ENCODE peak calls at places on chromosomes 5 and 9, in ten cellular contexts. One of them, this sample, is unnamed.

GRCh38 chr5:133041910-133042309 is 9.9 kb upstream of the HSPA4 start:
- DNase-seq in osteoblast: no peak
- DNase-seq in kidney epithelial cell: no peak
- DNase-seq in BE2C: no peak
- DNase-seq in tibial artery: no peak
- DNase-seq in gastrocnemius medialis: no peak
- DNase-seq in endothelial cell of umbilical vein: no peak
- DNase-seq in transverse colon: no peak
- DNase-seq in esophagus squamous epithelium: no peak
- DNase-seq in kidney: no peak
- DNase-seq in this sample: no peak

GRCh38 chr5:37836173-37837100 is 3.4 kb downstream of the GDNF start:
- DNase-seq in endothelial cell of umbilical vein: peak; percentile 16
- DNase-seq in gastrocnemius medialis: no peak
- DNase-seq in osteoblast: peak; percentile 97
- DNase-seq in BE2C: no peak
- DNase-seq in esophagus squamous epithelium: no peak
- DNase-seq in tibial artery: no peak
- DNase-seq in kidney epithelial cell: no peak
- DNase-seq in kidney: peak; percentile 82
- DNase-seq in transverse colon: no peak
- DNase-seq in this sample: no peak

GRCh38 chr5:146369691-146370090 is 31.1 kb downstream of the POU4F3 start:
- DNase-seq in osteoblast: no peak
- DNase-seq in tibial artery: no peak
- DNase-seq in transverse colon: no peak
- DNase-seq in BE2C: no peak
- DNase-seq in kidney: no peak
- DNase-seq in gastrocnemius medialis: no peak
- DNase-seq in esophagus squamous epithelium: no peak
- DNase-seq in endothelial cell of umbilical vein: no peak
- DNase-seq in kidney epithelial cell: peak; percentile 5
- DNase-seq in this sample: peak; percentile 38

GRCh38 chr5:72101828-72102227 is 5.4 kb upstream of the MAP1B start:
- DNase-seq in esophagus squamous epithelium: no peak
- DNase-seq in tibial artery: no peak
- DNase-seq in kidney: no peak
- DNase-seq in osteoblast: no peak
- DNase-seq in transverse colon: no peak
- DNase-seq in kidney epithelial cell: no peak
- DNase-seq in endothelial cell of umbilical vein: no peak
- DNase-seq in BE2C: no peak
- DNase-seq in gastrocnemius medialis: no peak
- DNase-seq in this sample: no peak

GRCh38 chr5:172007795-172008465 is 1.5 kb upstream of the FBXW11 start:
- DNase-seq in BE2C: no peak
- DNase-seq in esophagus squamous epithelium: no peak
- DNase-seq in transverse colon: no peak
- DNase-seq in osteoblast: peak; percentile 78
- DNase-seq in kidney epithelial cell: no peak
- DNase-seq in gastrocnemius medialis: no peak
- DNase-seq in kidney: no peak
- DNase-seq in tibial artery: no peak
- DNase-seq in endothelial cell of umbilical vein: peak; percentile 17
- DNase-seq in this sample: no peak

GRCh38 chr5:113172231-113172826 is 195.7 kb downstream of the DCP2 start:
- DNase-seq in BE2C: no peak
- DNase-seq in gastrocnemius medialis: no peak
- DNase-seq in esophagus squamous epithelium: no peak
- DNase-seq in kidney: no peak
- DNase-seq in osteoblast: no peak
- DNase-seq in endothelial cell of umbilical vein: no peak
- DNase-seq in tibial artery: no peak
- DNase-seq in kidney epithelial cell: no peak
- DNase-seq in transverse colon: no peak
- DNase-seq in this sample: no peak

GRCh38 chr5:93359296-93359957 is 221.6 kb downstream of the NR2F1-AS1 start:
- DNase-seq in kidney: no peak
- DNase-seq in osteoblast: no peak
- DNase-seq in tibial artery: no peak
- DNase-seq in BE2C: no peak
- DNase-seq in gastrocnemius medialis: no peak
- DNase-seq in endothelial cell of umbilical vein: peak; percentile 98
- DNase-seq in esophagus squamous epithelium: no peak
- DNase-seq in kidney epithelial cell: no peak
- DNase-seq in transverse colon: no peak
- DNase-seq in this sample: peak; percentile 72

GRCh38 chr5:74682636-74683035 is 2.4 kb upstream of the HEXB start:
- DNase-seq in osteoblast: no peak
- DNase-seq in esophagus squamous epithelium: no peak
- DNase-seq in kidney: no peak
- DNase-seq in gastrocnemius medialis: no peak
- DNase-seq in endothelial cell of umbilical vein: no peak
- DNase-seq in transverse colon: no peak
- DNase-seq in tibial artery: no peak
- DNase-seq in BE2C: no peak
- DNase-seq in kidney epithelial cell: no peak
- DNase-seq in this sample: no peak

GRCh38 chr9:125239631-125240597 is 1.2 kb downstream of the HSPA5 start:
- DNase-seq in transverse colon: no peak
- DNase-seq in gastrocnemius medialis: no peak
- DNase-seq in kidney epithelial cell: no peak
- DNase-seq in kidney: no peak
- DNase-seq in esophagus squamous epithelium: no peak
- DNase-seq in tibial artery: no peak
- DNase-seq in endothelial cell of umbilical vein: no peak
- DNase-seq in osteoblast: no peak
- DNase-seq in BE2C: no peak
- DNase-seq in this sample: no peak

GRCh38 chr9:125240649-125240999 is 519 bp downstream of the HSPA5 start:
- DNase-seq in endothelial cell of umbilical vein: no peak
- DNase-seq in tibial artery: no peak
- DNase-seq in kidney: no peak
- DNase-seq in osteoblast: no peak
- DNase-seq in gastrocnemius medialis: peak; percentile 65
- DNase-seq in kidney epithelial cell: no peak
- DNase-seq in BE2C: peak; percentile 40
- DNase-seq in transverse colon: peak; percentile 54
- DNase-seq in esophagus squamous epithelium: no peak
- DNase-seq in this sample: no peak

GRCh38 chr9:125241000-125241862 is at the start of gene HSPA5:
- DNase-seq in gastrocnemius medialis: peak; percentile 100
- DNase-seq in tibial artery: peak; percentile 100
- DNase-seq in kidney epithelial cell: peak; percentile 99
- DNase-seq in transverse colon: peak; percentile 100
- DNase-seq in esophagus squamous epithelium: peak; percentile 98
- DNase-seq in endothelial cell of umbilical vein: peak; percentile 100
- DNase-seq in kidney: peak; percentile 100
- DNase-seq in BE2C: peak; percentile 99
- DNase-seq in osteoblast: peak; percentile 98
- DNase-seq in this sample: peak; percentile 99

GRCh38 chr9:125238127-125238914 is 2.8 kb downstream of the HSPA5 start:
- DNase-seq in kidney epithelial cell: no peak
- DNase-seq in esophagus squamous epithelium: no peak
- DNase-seq in tibial artery: no peak
- DNase-seq in BE2C: no peak
- DNase-seq in endothelial cell of umbilical vein: peak; percentile 10
- DNase-seq in kidney: no peak
- DNase-seq in transverse colon: no peak
- DNase-seq in osteoblast: no peak
- DNase-seq in gastrocnemius medialis: no peak
- DNase-seq in this sample: no peak

GRCh38 chr9:125238915-125239446 is 2.2 kb downstream of the HSPA5 start:
- DNase-seq in transverse colon: no peak
- DNase-seq in kidney epithelial cell: no peak
- DNase-seq in esophagus squamous epithelium: no peak
- DNase-seq in tibial artery: no peak
- DNase-seq in gastrocnemius medialis: no peak
- DNase-seq in BE2C: no peak
- DNase-seq in osteoblast: no peak
- DNase-seq in kidney: no peak
- DNase-seq in endothelial cell of umbilical vein: no peak
- DNase-seq in this sample: no peak
- H3K4me3 ChIP-seq in transverse colon: peak overlapping the region; percentile 76
- H3K4me3 ChIP-seq in kidney epithelial cell: peak overlapping the region; percentile 95
- H3K4me3 ChIP-seq in esophagus squamous epithelium: no peak overlapping the region
- H3K4me3 ChIP-seq in tibial artery: peak overlapping the region; percentile 94
- H3K4me3 ChIP-seq in gastrocnemius medialis: no peak overlapping the region
- H3K4me3 ChIP-seq in BE2C: peak overlapping the region; percentile 80
- H3K4me3 ChIP-seq in osteoblast: peak overlapping the region; percentile 93
- H3K4me3 ChIP-seq in kidney: peak overlapping the region; percentile 91
- H3K4me3 ChIP-seq in endothelial cell of umbilical vein: peak overlapping the region; percentile 96
- H3K4me3 ChIP-seq in this sample: peak overlapping the region; percentile 100

GRCh38 chr5:2748841-2749513 is 2.5 kb downstream of the IRX2 start:
- DNase-seq in BE2C: no peak
- DNase-seq in tibial artery: no peak
- DNase-seq in kidney: no peak
- DNase-seq in esophagus squamous epithelium: no peak
- DNase-seq in transverse colon: no peak
- DNase-seq in gastrocnemius medialis: no peak
- DNase-seq in kidney epithelial cell: no peak
- DNase-seq in endothelial cell of umbilical vein: no peak
- DNase-seq in osteoblast: no peak
- DNase-seq in this sample: no peak

GRCh38 chr5:2748180-2748840 is 3.2 kb downstream of the IRX2 start:
- DNase-seq in transverse colon: no peak
- DNase-seq in BE2C: no peak
- DNase-seq in osteoblast: no peak
- DNase-seq in tibial artery: no peak
- DNase-seq in endothelial cell of umbilical vein: no peak
- DNase-seq in gastrocnemius medialis: no peak
- DNase-seq in esophagus squamous epithelium: no peak
- DNase-seq in kidney: no peak
- DNase-seq in kidney epithelial cell: no peak
- DNase-seq in this sample: no peak

GRCh38 chr5:2744485-2744884 is 7.0 kb downstream of the IRX2 start:
- DNase-seq in esophagus squamous epithelium: no peak
- DNase-seq in osteoblast: no peak
- DNase-seq in tibial artery: no peak
- DNase-seq in kidney epithelial cell: no peak
- DNase-seq in endothelial cell of umbilical vein: no peak
- DNase-seq in gastrocnemius medialis: no peak
- DNase-seq in kidney: no peak
- DNase-seq in transverse colon: no peak
- DNase-seq in BE2C: no peak
- DNase-seq in this sample: no peak

GRCh38 chr5:2747372-2748179 is 3.9 kb downstream of the IRX2 start:
- DNase-seq in BE2C: no peak
- DNase-seq in gastrocnemius medialis: no peak
- DNase-seq in kidney epithelial cell: no peak
- DNase-seq in transverse colon: no peak
- DNase-seq in endothelial cell of umbilical vein: no peak
- DNase-seq in tibial artery: no peak
- DNase-seq in esophagus squamous epithelium: no peak
- DNase-seq in kidney: no peak
- DNase-seq in osteoblast: no peak
- DNase-seq in this sample: no peak

GRCh38 chr5:2746642-2747041 is 4.8 kb downstream of the IRX2 start:
- DNase-seq in osteoblast: peak; percentile 84
- DNase-seq in tibial artery: no peak
- DNase-seq in endothelial cell of umbilical vein: no peak
- DNase-seq in kidney: no peak
- DNase-seq in kidney epithelial cell: no peak
- DNase-seq in esophagus squamous epithelium: no peak
- DNase-seq in transverse colon: no peak
- DNase-seq in BE2C: no peak
- DNase-seq in gastrocnemius medialis: no peak
- DNase-seq in this sample: no peak
- TF ChIP-seq CTCF in osteoblast: no peak
- TF ChIP-seq CTCF in tibial artery: no peak
- TF ChIP-seq CTCF in endothelial cell of umbilical vein: no peak
- TF ChIP-seq CTCF in kidney: no peak
- TF ChIP-seq CTCF in kidney epithelial cell: no peak
- TF ChIP-seq CTCF in esophagus squamous epithelium: no peak
- TF ChIP-seq CTCF in transverse colon: no peak
- TF ChIP-seq CTCF in BE2C: no peak
- TF ChIP-seq CTCF in gastrocnemius medialis: no peak
- TF ChIP-seq CTCF in this sample: no peak

GRCh38 chr5:139294372-139295165 is 1.0 kb downstream of the MATR3 start:
- DNase-seq in kidney epithelial cell: no peak
- DNase-seq in osteoblast: peak; percentile 53
- DNase-seq in transverse colon: peak; percentile 78
- DNase-seq in esophagus squamous epithelium: no peak
- DNase-seq in BE2C: peak; percentile 90
- DNase-seq in gastrocnemius medialis: peak; percentile 77
- DNase-seq in tibial artery: peak; percentile 85
- DNase-seq in endothelial cell of umbilical vein: peak; percentile 83
- DNase-seq in kidney: peak; percentile 88
- DNase-seq in this sample: no peak

GRCh38 chr5:139296862-139297326 is 3.4 kb downstream of the MATR3 start:
- DNase-seq in transverse colon: no peak
- DNase-seq in gastrocnemius medialis: no peak
- DNase-seq in endothelial cell of umbilical vein: no peak
- DNase-seq in BE2C: no peak
- DNase-seq in kidney epithelial cell: no peak
- DNase-seq in osteoblast: no peak
- DNase-seq in esophagus squamous epithelium: no peak
- DNase-seq in tibial artery: no peak
- DNase-seq in kidney: no peak
- DNase-seq in this sample: no peak

GRCh38 chr5:139295692-139296091 is 2.2 kb downstream of the MATR3 start:
- DNase-seq in BE2C: no peak
- DNase-seq in tibial artery: no peak
- DNase-seq in gastrocnemius medialis: no peak
- DNase-seq in esophagus squamous epithelium: no peak
- DNase-seq in kidney epithelial cell: no peak
- DNase-seq in kidney: no peak
- DNase-seq in endothelial cell of umbilical vein: no peak
- DNase-seq in transverse colon: no peak
- DNase-seq in osteoblast: no peak
- DNase-seq in this sample: no peak

GRCh38 chr5:139297439-139298133 is 4.0 kb downstream of the MATR3 start:
- DNase-seq in BE2C: no peak
- DNase-seq in osteoblast: peak; percentile 25
- DNase-seq in endothelial cell of umbilical vein: no peak
- DNase-seq in kidney: no peak
- DNase-seq in transverse colon: no peak
- DNase-seq in gastrocnemius medialis: no peak
- DNase-seq in kidney epithelial cell: no peak
- DNase-seq in esophagus squamous epithelium: no peak
- DNase-seq in tibial artery: no peak
- DNase-seq in this sample: no peak

DNA sequence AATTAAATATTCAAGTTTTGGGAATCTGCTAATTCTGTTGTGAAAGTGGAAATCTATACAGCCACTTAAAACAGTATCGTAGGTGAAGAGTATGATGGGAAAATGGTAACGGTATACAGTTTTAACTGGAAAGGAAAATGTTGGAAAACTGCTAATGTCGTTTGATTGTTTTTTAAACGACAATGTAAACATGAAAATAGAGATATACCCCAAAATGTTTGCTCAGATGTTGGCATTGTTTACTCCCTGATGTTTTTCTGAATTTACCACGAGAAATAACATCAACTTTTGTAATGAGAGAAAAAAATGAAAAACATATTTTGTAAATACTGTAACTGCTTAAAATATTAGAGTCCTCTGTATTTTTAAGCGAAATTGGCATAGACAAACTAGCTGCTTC is 2.7 kb downstream of the MATR3 start:
- DNase-seq in kidney epithelial cell: no peak
- DNase-seq in tibial artery: no peak
- DNase-seq in gastrocnemius medialis: no peak
- DNase-seq in BE2C: no peak
- DNase-seq in endothelial cell of umbilical vein: no peak
- DNase-seq in kidney: no peak
- DNase-seq in transverse colon: no peak
- DNase-seq in osteoblast: no peak
- DNase-seq in esophagus squamous epithelium: no peak
- DNase-seq in this sample: no peak
- H3K4me3 ChIP-seq in kidney epithelial cell: no peak overlapping the region
- H3K4me3 ChIP-seq in tibial artery: no peak overlapping the region
- H3K4me3 ChIP-seq in gastrocnemius medialis: no peak overlapping the region
- H3K4me3 ChIP-seq in BE2C: no peak overlapping the region
- H3K4me3 ChIP-seq in endothelial cell of umbilical vein: no peak overlapping the region
- H3K4me3 ChIP-seq in kidney: peak overlapping the region; percentile 27
- H3K4me3 ChIP-seq in transverse colon: no peak overlapping the region
- H3K4me3 ChIP-seq in osteoblast: no peak overlapping the region
- H3K4me3 ChIP-seq in esophagus squamous epithelium: no peak overlapping the region
- H3K4me3 ChIP-seq in this sample: peak overlapping the region; percentile 82

GRCh38 chr9:86997158-86997557 is 49.9 kb upstream of the GAS1 start:
- DNase-seq in tibial artery: no peak
- DNase-seq in transverse colon: no peak
- DNase-seq in osteoblast: no peak
- DNase-seq in endothelial cell of umbilical vein: no peak
- DNase-seq in gastrocnemius medialis: no peak
- DNase-seq in kidney epithelial cell: no peak
- DNase-seq in kidney: no peak
- DNase-seq in esophagus squamous epithelium: no peak
- DNase-seq in BE2C: no peak
- DNase-seq in this sample: no peak
- TF ChIP-seq CTCF in tibial artery: no peak
- TF ChIP-seq CTCF in transverse colon: no peak
- TF ChIP-seq CTCF in osteoblast: no peak
- TF ChIP-seq CTCF in endothelial cell of umbilical vein: no peak
- TF ChIP-seq CTCF in gastrocnemius medialis: no peak
- TF ChIP-seq CTCF in kidney epithelial cell: peak; percentile 7
- TF ChIP-seq CTCF in kidney: peak; percentile 18
- TF ChIP-seq CTCF in esophagus squamous epithelium: no peak
- TF ChIP-seq CTCF in BE2C: no peak
- TF ChIP-seq CTCF in this sample: no peak